ENCODE peak calls at places on chromosomes 4 and X, in four cellular contexts. One of them, this sample, is unnamed.

GRCh38 chr4:102492531-102493241 is 8.5 kb upstream of the NFKB1 start:
- DNase-seq in H9: no peak
- DNase-seq in H1: no peak
- DNase-seq in trophoblast cell: peak
- DNase-seq in this sample: no peak

GRCh38 chr4:40962551-40963185 is 212.9 kb downstream of the NSUN7 start:
- DNase-seq in H9: no peak
- DNase-seq in H1: peak
- DNase-seq in trophoblast cell: no peak
- DNase-seq in this sample: no peak

GRCh38 chrX:128078545-128078944 is 26.3 kb upstream of the ACTRT1 start:
- DNase-seq in H9: no peak
- DNase-seq in H1: no peak
- DNase-seq in trophoblast cell: no peak
- DNase-seq in this sample: no peak

GRCh38 chrX:46759645-46759974 is 692 bp upstream of the SLC9A7 start:
- DNase-seq in H9: no peak
- DNase-seq in H1: no peak
- DNase-seq in trophoblast cell: no peak
- DNase-seq in this sample: no peak

GRCh38 chr4:26088433-26088928 is 174.5 kb downstream of the SMIM20 start:
- DNase-seq in H9: no peak
- DNase-seq in H1: no peak
- DNase-seq in trophoblast cell: peak
- DNase-seq in this sample: no peak

GRCh38 chr4:5995901-5996623 is 22.2 kb downstream of the C4orf50 start:
- DNase-seq in H9: peak
- DNase-seq in H1: no peak
- DNase-seq in trophoblast cell: no peak
- DNase-seq in this sample: no peak

GRCh38 chr4:151117371-151117962 is 18.0 kb downstream of the RPS3A start:
- DNase-seq in H9: peak
- DNase-seq in H1: peak
- DNase-seq in trophoblast cell: peak
- DNase-seq in this sample: peak

GRCh38 chrX:129360175-129360574 is 163.1 kb downstream of the SMARCA1 start:
- DNase-seq in H9: peak
- DNase-seq in H1: peak
- DNase-seq in trophoblast cell: peak
- DNase-seq in this sample: peak

GRCh38 chr4:83618431-83618830 is 82.5 kb downstream of the GPAT3 start:
- DNase-seq in H9: no peak
- DNase-seq in H1: no peak
- DNase-seq in trophoblast cell: peak
- DNase-seq in this sample: peak

GRCh38 chr4:90184560-90184959 is 57.4 kb downstream of the CCSER1 start:
- DNase-seq in H9: no peak
- DNase-seq in H1: no peak
- DNase-seq in trophoblast cell: peak
- DNase-seq in this sample: no peak

GRCh38 chr4:43374352-43374751 is 481.8 kb downstream of the GRXCR1 start:
- DNase-seq in H9: no peak
- DNase-seq in H1: no peak
- DNase-seq in trophoblast cell: no peak
- DNase-seq in this sample: no peak

GRCh38 chrX:100413231-100413630 is 3.2 kb upstream of the PCDH19 start:
- DNase-seq in H9: no peak
- DNase-seq in H1: no peak
- DNase-seq in trophoblast cell: peak
- DNase-seq in this sample: peak

GRCh38 chrX:39720945-39721344 is 376.8 kb downstream of the BCOR start:
- DNase-seq in H9: no peak
- DNase-seq in H1: no peak
- DNase-seq in trophoblast cell: no peak
- DNase-seq in this sample: no peak

GRCh38 chrX:16278927-16279326 is 111.6 kb downstream of the MAGEB17 start:
- DNase-seq in H9: peak
- DNase-seq in H1: peak
- DNase-seq in trophoblast cell: peak
- DNase-seq in this sample: no peak

GRCh38 chr4:38385286-38386010 is 278.6 kb upstream of the KLF3 start:
- DNase-seq in H9: no peak
- DNase-seq in H1: no peak
- DNase-seq in trophoblast cell: no peak
- DNase-seq in this sample: no peak

GRCh38 chrX:74492720-74493201 is 71.5 kb downstream of the SLC16A2 start:
- DNase-seq in H9: peak
- DNase-seq in H1: peak
- DNase-seq in trophoblast cell: no peak
- DNase-seq in this sample: no peak

GRCh38 chr4:82903737-82904136 is 3.2 kb downstream of the THAP9 start:
- DNase-seq in H9: no peak
- DNase-seq in H1: no peak
- DNase-seq in trophoblast cell: no peak
- DNase-seq in this sample: no peak

GRCh38 chr4:102344520-102344954 is 745 bp downstream of the SLC39A8 start:
- DNase-seq in H9: peak
- DNase-seq in H1: peak
- DNase-seq in trophoblast cell: peak
- DNase-seq in this sample: peak

GRCh38 chr4:184733654-184734524 is at the start of gene CENPU:
- DNase-seq in H9: peak
- DNase-seq in H1: peak
- DNase-seq in trophoblast cell: peak
- DNase-seq in this sample: peak
- H3K4ac ChIP-seq in H9: peak
- H3K4ac ChIP-seq in H1: no peak
- H3K4ac ChIP-seq in trophoblast cell: peak
- H3K4ac ChIP-seq in this sample: no peak

DNA sequence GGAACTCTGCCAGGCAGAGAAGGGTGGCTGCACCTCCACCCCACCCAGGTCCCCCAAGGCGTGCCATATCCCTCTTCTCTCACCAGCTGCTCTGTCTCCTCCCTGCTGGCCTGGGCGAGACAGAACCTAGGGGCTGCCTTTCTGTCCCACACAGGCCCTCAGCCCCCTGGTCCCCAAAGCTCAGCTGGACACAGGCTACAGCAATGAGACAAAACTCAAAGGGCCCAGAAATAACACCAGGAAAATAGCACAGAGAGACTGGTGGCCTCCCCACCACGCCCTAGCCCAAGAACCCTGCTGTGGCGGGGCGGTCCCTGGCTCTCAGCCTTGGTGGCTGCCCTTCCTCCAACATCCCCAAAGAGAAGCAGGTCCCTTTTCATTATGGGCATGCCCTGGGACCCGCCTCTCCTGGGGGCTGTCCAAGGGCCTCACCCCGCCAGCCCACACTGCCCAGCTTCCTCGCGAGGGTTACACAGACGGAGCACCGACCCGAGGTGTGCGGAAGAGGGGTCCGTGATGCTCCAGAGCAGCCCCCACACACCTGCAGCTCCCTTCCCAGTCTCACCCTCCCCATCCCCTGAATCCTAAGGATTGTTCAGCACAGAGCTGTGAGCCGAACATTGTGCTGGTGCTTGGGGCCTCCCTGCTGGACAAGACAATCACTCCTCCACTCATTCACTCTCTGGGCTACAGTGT is 67.7 kb upstream of the HMX1 start:
- DNase-seq in H9: no peak
- DNase-seq in H1: no peak
- DNase-seq in trophoblast cell: no peak
- DNase-seq in this sample: no peak
- H2BK12ac ChIP-seq in H9: no peak
- H2BK12ac ChIP-seq in H1: peak
- H2BK12ac ChIP-seq in trophoblast cell: no peak
- H2BK12ac ChIP-seq in this sample: no peak

DNA sequence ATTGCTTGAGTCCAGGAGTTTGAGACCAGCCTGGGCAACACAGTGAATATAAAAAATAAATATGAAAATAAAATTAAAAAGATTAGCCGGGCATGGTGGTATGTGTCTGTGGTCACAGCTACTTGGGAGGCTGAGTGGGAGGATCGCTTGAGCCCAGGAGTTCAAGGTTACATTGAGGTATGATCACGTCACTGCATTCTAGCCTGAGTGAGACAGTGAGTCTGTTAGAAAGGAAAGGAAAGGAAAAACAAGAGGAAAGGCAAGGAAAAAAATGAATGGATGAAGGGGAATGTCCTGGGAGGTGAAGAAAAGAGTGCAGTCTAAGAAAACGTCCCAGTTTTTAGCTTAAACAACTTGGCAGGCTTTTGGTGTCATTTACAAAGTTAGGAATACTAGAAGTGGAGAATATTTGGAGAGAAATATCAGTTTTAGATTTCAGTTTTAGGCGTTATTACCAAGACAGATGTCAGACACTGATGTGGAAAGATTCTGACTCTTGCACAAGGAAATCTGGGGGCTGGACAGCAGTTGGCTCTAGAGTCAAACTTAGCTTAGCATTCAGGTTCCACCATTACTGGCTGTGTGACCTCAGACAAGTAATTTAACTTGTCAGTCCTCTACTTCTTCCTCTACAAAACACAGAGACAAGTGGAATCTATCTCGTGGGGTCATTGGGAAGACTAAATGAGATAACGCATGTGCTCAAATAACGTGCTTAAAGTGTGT is 139.0 kb downstream of the TSPAN5 start:
- DNase-seq in H9: no peak
- DNase-seq in H1: no peak
- DNase-seq in trophoblast cell: no peak
- DNase-seq in this sample: peak
- H3K14ac ChIP-seq in H9: no peak
- H3K14ac ChIP-seq in H1: no peak
- H3K14ac ChIP-seq in trophoblast cell: no peak
- H3K14ac ChIP-seq in this sample: no peak

DNA sequence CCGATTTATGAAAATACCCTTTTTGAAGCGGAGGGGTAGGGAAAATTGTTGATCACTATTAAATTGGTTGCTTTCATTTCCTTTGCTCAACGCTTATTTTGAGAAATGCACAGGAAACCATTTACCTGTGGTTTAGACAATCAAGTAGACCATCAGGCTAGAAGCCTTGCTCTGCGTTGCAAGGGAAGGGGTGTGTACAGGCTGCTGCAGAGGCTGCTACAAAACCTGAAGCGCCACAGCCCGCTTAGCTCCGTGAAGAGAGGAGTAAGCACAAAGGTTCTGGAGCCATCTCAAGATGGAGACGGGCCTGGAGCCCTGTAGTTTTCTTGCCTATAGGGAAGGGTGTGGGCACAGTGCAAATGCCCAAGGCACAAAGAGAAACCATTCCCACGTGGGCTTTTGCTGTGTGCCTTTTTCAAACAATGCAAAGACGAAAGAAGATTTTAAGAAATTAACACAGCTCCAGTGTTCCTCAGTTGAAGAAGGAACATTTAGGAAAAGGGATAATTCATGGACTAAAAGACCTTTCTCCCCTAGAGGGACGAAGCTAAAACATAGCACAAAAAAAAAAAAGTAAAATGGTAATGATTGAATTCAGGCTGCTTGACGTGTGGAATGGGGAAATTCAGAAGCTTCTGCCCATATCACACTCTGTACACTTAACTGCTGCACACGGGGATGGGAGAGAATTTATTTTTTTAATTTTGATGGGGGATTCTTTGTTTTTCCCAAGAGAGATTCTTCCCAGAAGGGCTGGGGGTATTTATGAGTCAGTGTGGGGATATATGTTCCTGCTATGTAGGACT is 3.5 kb downstream of the TMSB4X start:
- DNase-seq in H9: peak
- DNase-seq in H1: no peak
- DNase-seq in trophoblast cell: no peak
- DNase-seq in this sample: peak
- H3K4ac ChIP-seq in H9: no peak
- H3K4ac ChIP-seq in H1: no peak
- H3K4ac ChIP-seq in trophoblast cell: no peak
- H3K4ac ChIP-seq in this sample: no peak